ENCODE peak calls at places on chromosomes 13 and 19, in four cellular contexts. One of them, this sample, is unnamed.

GRCh38 chr19:18895828-18896341 is at the start of gene CERS1:
- DNase-seq in heart right ventricle: no peak
- DNase-seq in CD14-positive monocyte: no peak
- DNase-seq in fibroblast of mammary gland: no peak
- DNase-seq in this sample: no peak

GRCh38 chr13:50994651-50995050 is 85.1 kb downstream of the RNASEH2B start:
- DNase-seq in heart right ventricle: no peak
- DNase-seq in CD14-positive monocyte: no peak
- DNase-seq in fibroblast of mammary gland: no peak
- DNase-seq in this sample: no peak

GRCh38 chr19:5083547-5083965 is 114.6 kb downstream of the KDM4B start:
- DNase-seq in heart right ventricle: no peak
- DNase-seq in CD14-positive monocyte: no peak
- DNase-seq in fibroblast of mammary gland: peak
- DNase-seq in this sample: no peak

GRCh38 chr13:42656136-42656535 is 82.2 kb downstream of the TNFSF11 start:
- DNase-seq in heart right ventricle: no peak
- DNase-seq in CD14-positive monocyte: no peak
- DNase-seq in fibroblast of mammary gland: no peak
- DNase-seq in this sample: no peak

GRCh38 chr13:48629282-48629681 is 24.4 kb upstream of the CYSLTR2 start:
- DNase-seq in heart right ventricle: no peak
- DNase-seq in CD14-positive monocyte: no peak
- DNase-seq in fibroblast of mammary gland: no peak
- DNase-seq in this sample: no peak

GRCh38 chr13:76820759-76821158 is 65.4 kb downstream of the KCTD12 start:
- DNase-seq in heart right ventricle: peak
- DNase-seq in CD14-positive monocyte: no peak
- DNase-seq in fibroblast of mammary gland: peak
- DNase-seq in this sample: no peak

GRCh38 chr19:15836345-15836594 is 20.8 kb upstream of the OR10H1 start:
- DNase-seq in heart right ventricle: no peak
- DNase-seq in CD14-positive monocyte: no peak
- DNase-seq in fibroblast of mammary gland: peak
- DNase-seq in this sample: no peak

GRCh38 chr13:90105276-90105675 is 1242.2 kb upstream of the MIR17HG start:
- DNase-seq in heart right ventricle: no peak
- DNase-seq in CD14-positive monocyte: no peak
- DNase-seq in fibroblast of mammary gland: peak
- DNase-seq in this sample: no peak

GRCh38 chr13:76383671-76384461 is 502.3 kb downstream of the KCTD12 start:
- DNase-seq in heart right ventricle: no peak
- DNase-seq in CD14-positive monocyte: no peak
- DNase-seq in fibroblast of mammary gland: peak
- DNase-seq in this sample: no peak

GRCh38 chr13:75217949-75218348 is 264.0 kb downstream of the TBC1D4 start:
- DNase-seq in heart right ventricle: no peak
- DNase-seq in CD14-positive monocyte: no peak
- DNase-seq in fibroblast of mammary gland: peak
- DNase-seq in this sample: no peak

GRCh38 chr19:3061214-3062161 is 807 bp downstream of the TLE5 start:
- DNase-seq in heart right ventricle: peak
- DNase-seq in CD14-positive monocyte: no peak
- DNase-seq in fibroblast of mammary gland: no peak
- DNase-seq in this sample: peak

GRCh38 chr19:35710784-35711723 is 6.7 kb downstream of the ZBTB32 start:
- DNase-seq in heart right ventricle: no peak
- DNase-seq in CD14-positive monocyte: no peak
- DNase-seq in fibroblast of mammary gland: peak
- DNase-seq in this sample: no peak

GRCh38 chr13:31162151-31163008 is 676 bp upstream of the HSPH1 start:
- DNase-seq in heart right ventricle: peak
- DNase-seq in CD14-positive monocyte: peak
- DNase-seq in fibroblast of mammary gland: peak
- DNase-seq in this sample: peak

GRCh38 chr19:37304190-37304883 is 66.6 kb upstream of the ZNF527 start:
- DNase-seq in heart right ventricle: peak
- DNase-seq in CD14-positive monocyte: no peak
- DNase-seq in fibroblast of mammary gland: no peak
- DNase-seq in this sample: no peak

GRCh38 chr13:44397766-44398223 is 24.2 kb downstream of the SERP2 start:
- DNase-seq in heart right ventricle: no peak
- DNase-seq in CD14-positive monocyte: no peak
- DNase-seq in fibroblast of mammary gland: peak
- DNase-seq in this sample: no peak

GRCh38 chr13:99600318-99600717 is 99.0 kb downstream of the TM9SF2 start:
- DNase-seq in heart right ventricle: no peak
- DNase-seq in CD14-positive monocyte: no peak
- DNase-seq in fibroblast of mammary gland: no peak
- DNase-seq in this sample: no peak

GRCh38 chr13:109786457-109787134 is at the start of gene IRS2:
- DNase-seq in heart right ventricle: peak
- DNase-seq in CD14-positive monocyte: peak
- DNase-seq in fibroblast of mammary gland: peak
- DNase-seq in this sample: peak

GRCh38 chr19:661427-662196 is 1.4 kb downstream of the RNF126 start:
- DNase-seq in heart right ventricle: no peak
- DNase-seq in CD14-positive monocyte: no peak
- DNase-seq in fibroblast of mammary gland: no peak
- DNase-seq in this sample: no peak

GRCh38 chr13:27406178-27406939 is 18.1 kb upstream of the GTF3A start:
- DNase-seq in heart right ventricle: no peak
- DNase-seq in CD14-positive monocyte: no peak
- DNase-seq in fibroblast of mammary gland: peak
- DNase-seq in this sample: no peak

GRCh38 chr19:3178377-3178972 is at the start of gene S1PR4:
- DNase-seq in heart right ventricle: no peak
- DNase-seq in CD14-positive monocyte: peak
- DNase-seq in fibroblast of mammary gland: no peak
- DNase-seq in this sample: no peak

GRCh38 chr13:114080739-114081561 is 51.5 kb downstream of the RASA3 start:
- DNase-seq in heart right ventricle: no peak
- DNase-seq in CD14-positive monocyte: peak
- DNase-seq in fibroblast of mammary gland: no peak
- DNase-seq in this sample: no peak

GRCh38 chr13:19634129-19634740 is 776 bp downstream of the MPHOSPH8 start:
- DNase-seq in heart right ventricle: no peak
- DNase-seq in CD14-positive monocyte: no peak
- DNase-seq in fibroblast of mammary gland: peak
- DNase-seq in this sample: no peak

GRCh38 chr19:3506384-3507340 is 551 bp downstream of the FZR1 start:
- DNase-seq in heart right ventricle: no peak
- DNase-seq in CD14-positive monocyte: no peak
- DNase-seq in fibroblast of mammary gland: no peak
- DNase-seq in this sample: no peak

GRCh38 chr19:19820774-19821315 is 705 bp downstream of the ZNF506 start:
- DNase-seq in heart right ventricle: no peak
- DNase-seq in CD14-positive monocyte: no peak
- DNase-seq in fibroblast of mammary gland: peak
- DNase-seq in this sample: no peak

GRCh38 chr13:107373551-107373950 is 805.6 kb upstream of the ARGLU1 start:
- DNase-seq in heart right ventricle: no peak
- DNase-seq in CD14-positive monocyte: no peak
- DNase-seq in fibroblast of mammary gland: peak
- DNase-seq in this sample: no peak

GRCh38 chr13:100646030-100646673 is 28.4 kb downstream of the TMTC4 start:
- DNase-seq in heart right ventricle: no peak
- DNase-seq in CD14-positive monocyte: no peak
- DNase-seq in fibroblast of mammary gland: peak
- DNase-seq in this sample: peak

GRCh38 chr13:34733720-34734119 is 208.3 kb upstream of the NBEA start:
- DNase-seq in heart right ventricle: no peak
- DNase-seq in CD14-positive monocyte: no peak
- DNase-seq in fibroblast of mammary gland: peak
- DNase-seq in this sample: no peak

GRCh38 chr13:20294497-20294896 is 62.4 kb upstream of the GJB6 start:
- DNase-seq in heart right ventricle: no peak
- DNase-seq in CD14-positive monocyte: no peak
- DNase-seq in fibroblast of mammary gland: peak
- DNase-seq in this sample: no peak

GRCh38 chr13:100859861-100860260 is 185.3 kb upstream of the TMTC4 start:
- DNase-seq in heart right ventricle: no peak
- DNase-seq in CD14-positive monocyte: no peak
- DNase-seq in fibroblast of mammary gland: peak
- DNase-seq in this sample: no peak

GRCh38 chr19:35048911-35049411 is 7.4 kb downstream of the HPN start:
- DNase-seq in heart right ventricle: peak
- DNase-seq in CD14-positive monocyte: no peak
- DNase-seq in fibroblast of mammary gland: no peak
- DNase-seq in this sample: no peak

GRCh38 chr19:44891016-44891882 is at the start of gene TOMM40:
- DNase-seq in heart right ventricle: no peak
- DNase-seq in CD14-positive monocyte: peak
- DNase-seq in fibroblast of mammary gland: no peak
- DNase-seq in this sample: peak

GRCh38 chr19:29277107-29277506 is 64.2 kb upstream of the UQCRFS1 start:
- DNase-seq in heart right ventricle: no peak
- DNase-seq in CD14-positive monocyte: no peak
- DNase-seq in fibroblast of mammary gland: no peak
- DNase-seq in this sample: peak

GRCh38 chr13:95494082-95494681 is 58.3 kb upstream of the CLDN10 start:
- DNase-seq in heart right ventricle: no peak
- DNase-seq in CD14-positive monocyte: no peak
- DNase-seq in fibroblast of mammary gland: peak
- DNase-seq in this sample: peak

GRCh38 chr19:33444238-33444992 is 70.9 kb downstream of the CEBPG start:
- DNase-seq in heart right ventricle: no peak
- DNase-seq in CD14-positive monocyte: peak
- DNase-seq in fibroblast of mammary gland: no peak
- DNase-seq in this sample: no peak

GRCh38 chr13:30376426-30377311 is 45.6 kb upstream of the UBE2L5 start:
- DNase-seq in heart right ventricle: no peak
- DNase-seq in CD14-positive monocyte: no peak
- DNase-seq in fibroblast of mammary gland: no peak
- DNase-seq in this sample: peak

GRCh38 chr13:38042771-38043170 is 173.2 kb upstream of the TRPC4 start:
- DNase-seq in heart right ventricle: no peak
- DNase-seq in CD14-positive monocyte: no peak
- DNase-seq in fibroblast of mammary gland: peak
- DNase-seq in this sample: no peak

GRCh38 chr13:51246411-51247298 is 24.5 kb downstream of the FAM124A start:
- DNase-seq in heart right ventricle: peak
- DNase-seq in CD14-positive monocyte: no peak
- DNase-seq in fibroblast of mammary gland: no peak
- DNase-seq in this sample: no peak

GRCh38 chr19:3358919-3359849 is 7.2 kb upstream of the NFIC start:
- DNase-seq in heart right ventricle: peak
- DNase-seq in CD14-positive monocyte: no peak
- DNase-seq in fibroblast of mammary gland: peak
- DNase-seq in this sample: peak

GRCh38 chr13:93279982-93280381 is 53.4 kb downstream of the GPC6 start:
- DNase-seq in heart right ventricle: no peak
- DNase-seq in CD14-positive monocyte: no peak
- DNase-seq in fibroblast of mammary gland: no peak
- DNase-seq in this sample: no peak

GRCh38 chr13:41494202-41494601 is 36.9 kb downstream of the RGCC start:
- DNase-seq in heart right ventricle: peak
- DNase-seq in CD14-positive monocyte: no peak
- DNase-seq in fibroblast of mammary gland: no peak
- DNase-seq in this sample: no peak

GRCh38 chr19:39059302-39059701 is 24.9 kb upstream of the ACP7 start:
- DNase-seq in heart right ventricle: no peak
- DNase-seq in CD14-positive monocyte: no peak
- DNase-seq in fibroblast of mammary gland: no peak
- DNase-seq in this sample: no peak
- TF ChIP-seq CTCF in heart right ventricle: no peak
- TF ChIP-seq CTCF in CD14-positive monocyte: no peak
- TF ChIP-seq CTCF in fibroblast of mammary gland: no peak
- TF ChIP-seq CTCF in this sample: no peak

GRCh38 chr19:14672043-14672872 is 2.4 kb downstream of the ADGRE3 start:
- DNase-seq in heart right ventricle: no peak
- DNase-seq in CD14-positive monocyte: peak
- DNase-seq in fibroblast of mammary gland: peak
- DNase-seq in this sample: no peak

GRCh38 chr19:14673088-14673487 is 1.6 kb downstream of the ADGRE3 start:
- DNase-seq in heart right ventricle: no peak
- DNase-seq in CD14-positive monocyte: no peak
- DNase-seq in fibroblast of mammary gland: no peak
- DNase-seq in this sample: no peak

GRCh38 chr19:14674764-14675163 is at the start of gene ADGRE3:
- DNase-seq in heart right ventricle: no peak
- DNase-seq in CD14-positive monocyte: peak
- DNase-seq in fibroblast of mammary gland: peak
- DNase-seq in this sample: no peak

GRCh38 chr19:14669940-14670339 is 4.7 kb downstream of the ADGRE3 start:
- DNase-seq in heart right ventricle: no peak
- DNase-seq in CD14-positive monocyte: no peak
- DNase-seq in fibroblast of mammary gland: no peak
- DNase-seq in this sample: no peak

DNA sequence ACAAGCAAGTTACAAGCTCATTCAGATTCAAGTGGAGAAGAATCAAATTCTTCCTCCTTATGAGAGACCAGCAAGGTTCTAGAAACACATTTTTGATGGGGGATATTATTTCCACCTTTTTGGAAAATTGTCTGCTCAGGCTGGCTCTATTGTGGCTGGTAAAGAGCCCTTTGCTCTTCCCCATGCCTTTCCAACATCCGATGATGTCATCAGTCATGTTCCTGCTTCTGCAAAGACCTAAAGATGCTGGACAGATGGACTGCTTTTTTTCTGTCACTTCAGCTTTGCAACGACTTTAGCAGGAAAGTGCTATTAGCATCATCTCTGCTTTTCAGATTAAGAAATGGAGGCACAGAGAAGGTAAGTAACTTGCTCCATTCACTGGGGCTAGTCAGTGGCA is 4.2 kb downstream of the ADGRE3 start:
- DNase-seq in heart right ventricle: no peak
- DNase-seq in CD14-positive monocyte: no peak
- DNase-seq in fibroblast of mammary gland: no peak
- DNase-seq in this sample: no peak
- TF ChIP-seq CTCF in heart right ventricle: no peak
- TF ChIP-seq CTCF in CD14-positive monocyte: no peak
- TF ChIP-seq CTCF in fibroblast of mammary gland: no peak
- TF ChIP-seq CTCF in this sample: no peak

GRCh38 chr19:7010722-7011593 is 10.3 kb downstream of the MBD3L2B start:
- DNase-seq in heart right ventricle: no peak
- DNase-seq in CD14-positive monocyte: no peak
- DNase-seq in fibroblast of mammary gland: no peak
- DNase-seq in this sample: no peak
- TF ChIP-seq CTCF in heart right ventricle: no peak
- TF ChIP-seq CTCF in CD14-positive monocyte: no peak
- TF ChIP-seq CTCF in fibroblast of mammary gland: no peak
- TF ChIP-seq CTCF in this sample: no peak

GRCh38 chr19:21141787-21142464 is at the start of gene ZNF431:
- DNase-seq in heart right ventricle: peak
- DNase-seq in CD14-positive monocyte: peak
- DNase-seq in fibroblast of mammary gland: peak
- DNase-seq in this sample: peak
- TF ChIP-seq CTCF in heart right ventricle: no peak
- TF ChIP-seq CTCF in CD14-positive monocyte: no peak
- TF ChIP-seq CTCF in fibroblast of mammary gland: no peak
- TF ChIP-seq CTCF in this sample: no peak

GRCh38 chr13:80361883-80362327 is 21.0 kb upstream of the SPRY2 start:
- DNase-seq in heart right ventricle: no peak
- DNase-seq in CD14-positive monocyte: no peak
- DNase-seq in fibroblast of mammary gland: no peak
- DNase-seq in this sample: no peak
- TF ChIP-seq CTCF in heart right ventricle: no peak
- TF ChIP-seq CTCF in CD14-positive monocyte: no peak
- TF ChIP-seq CTCF in fibroblast of mammary gland: no peak
- TF ChIP-seq CTCF in this sample: no peak

This sample was measured in Calu3.